ENCODE peak calls at places on chromosomes 1 and 21, in four cellular contexts. G is dorsolateral prefrontal cortex, Z is gastrocnemius medialis, X is vagina. C is an unnamed sample.

GRCh38 chr1:18190598-18190997 is 83.0 kb downstream of the IGSF21 start:
- DNase-seq in G (no peak), Z (no peak), X (no peak), C (no peak)

GRCh38 chr1:224507771-224508523 is 73.3 kb upstream of the WDR26 start:
- DNase-seq in G (no peak), Z (no peak), X (no peak), C (no peak)

GRCh38 chr1:209154916-209155315 is 428.6 kb upstream of the CAMK1G start:
- DNase-seq in G (no peak), Z (no peak), X (no peak), C (no peak)

GRCh38 chr1:39866767-39867166 is 16.5 kb downstream of the TRIT1 start:
- DNase-seq in G (no peak), Z (no peak), X (no peak), C (no peak)

GRCh38 chr1:101567582-101568189 is 330.9 kb downstream of the S1PR1 start:
- DNase-seq in G (no peak), Z (no peak), X (no peak), C (peak; percentile 31)

GRCh38 chr21:45768741-45769049 is 125.2 kb downstream of the PCBP3 start:
- DNase-seq in G (no peak), Z (no peak), X (no peak), C (peak; percentile 57)

GRCh38 chr1:10113501-10113900 is 80.7 kb downstream of the UBE4B start:
- DNase-seq in G (peak; percentile 80), Z (no peak), X (no peak), C (no peak)

GRCh38 chr1:12040457-12041051 is 21.3 kb downstream of the MIIP start:
- DNase-seq in G (no peak), Z (no peak), X (no peak), C (no peak)

GRCh38 chr1:178797590-178797989 is 72.5 kb downstream of the RALGPS2 start:
- DNase-seq in G (no peak), Z (no peak), X (no peak), C (no peak)

GRCh38 chr1:233327938-233328660 is 575 bp downstream of the MAP3K21 start:
- DNase-seq in G (no peak), Z (no peak), X (no peak), C (peak; percentile 39)

GRCh38 chr1:14674030-14674429 is 75.5 kb downstream of the KAZN start:
- DNase-seq in G (no peak), Z (no peak), X (no peak), C (no peak)

GRCh38 chr1:199759268-199759724 is 268.2 kb upstream of the NR5A2 start:
- DNase-seq in G (no peak), Z (no peak), X (no peak), C (no peak)

GRCh38 chr21:34974162-34974981 is 74.7 kb downstream of the RUNX1 start:
- DNase-seq in G (no peak), Z (no peak), X (no peak), C (no peak)

GRCh38 chr1:209884665-209885117 is 53.3 kb upstream of the SYT14 start:
- DNase-seq in G (no peak), Z (peak; percentile 13), X (no peak), C (no peak)

GRCh38 chr1:26317612-26318337 is at the start of gene CD52:
- DNase-seq in G (no peak), Z (no peak), X (peak; percentile 65), C (peak; percentile 80)

GRCh38 chr1:101484896-101485412 is 248.1 kb downstream of the S1PR1 start:
- DNase-seq in G (no peak), Z (no peak), X (no peak), C (no peak)

GRCh38 chr1:58710190-58710589 is 10.3 kb upstream of the MYSM1 start:
- DNase-seq in G (no peak), Z (no peak), X (no peak), C (no peak)

GRCh38 chr1:19743180-19743579 is 56.5 kb downstream of the TMCO4 start:
- DNase-seq in G (no peak), Z (no peak), X (no peak), C (no peak)

GRCh38 chr1:1435911-1436633 is 582 bp downstream of the VWA1 start:
- DNase-seq in G (no peak), Z (no peak), X (no peak), C (no peak)

GRCh38 chr1:21866629-21867009 is 54.6 kb downstream of the LDLRAD2 start:
- DNase-seq in G (no peak), Z (no peak), X (no peak), C (no peak)

GRCh38 chr1:108605633-108606032 is 45.7 kb downstream of the EEIG2 start:
- DNase-seq in G (no peak), Z (no peak), X (no peak), C (no peak)

GRCh38 chr21:35086357-35086756 is 37.3 kb upstream of the RUNX1 start:
- DNase-seq in G (no peak), Z (no peak), X (no peak), C (no peak)

DNA sequence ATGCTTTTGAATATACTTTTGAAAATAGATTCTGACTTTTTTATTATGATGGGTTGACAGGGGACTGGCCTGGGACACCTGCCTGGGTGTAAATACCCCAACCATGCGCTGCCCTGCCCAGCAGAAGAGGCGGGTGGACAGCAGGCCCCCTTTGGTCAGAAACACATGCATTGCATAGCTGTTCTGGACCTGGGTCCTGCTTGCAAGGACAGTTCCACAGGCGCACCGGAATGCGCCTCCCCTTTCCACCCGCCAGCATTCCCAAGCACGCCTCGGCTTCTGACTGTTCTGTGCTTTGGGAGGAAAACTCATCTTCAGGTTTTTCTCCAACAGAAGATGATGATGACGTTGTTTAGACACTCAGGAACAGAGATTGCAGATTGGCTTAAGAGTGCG is 435 bp upstream of the ZNF678 start:
- DNase-seq in G (no peak), Z (no peak), X (no peak), C (no peak)
- H3K4me3 ChIP-seq in G (peak overlapping the region; percentile 62), Z (peak overlapping the region; percentile 86), X (peak overlapping the region; percentile 66), C (peak overlapping the region; percentile 67)

GRCh38 chr1:204771358-204771757 is 85.8 kb upstream of the LRRN2 start:
- DNase-seq in G (no peak), Z (no peak), X (no peak), C (no peak)
- H3K27me3 ChIP-seq in G (no peaks in the 10 kb centered on the region), Z (peaks cover 23% of the 10 kb centered on the region), X (no peaks in the 10 kb centered on the region), C (no peaks in the 10 kb centered on the region)

DNA sequence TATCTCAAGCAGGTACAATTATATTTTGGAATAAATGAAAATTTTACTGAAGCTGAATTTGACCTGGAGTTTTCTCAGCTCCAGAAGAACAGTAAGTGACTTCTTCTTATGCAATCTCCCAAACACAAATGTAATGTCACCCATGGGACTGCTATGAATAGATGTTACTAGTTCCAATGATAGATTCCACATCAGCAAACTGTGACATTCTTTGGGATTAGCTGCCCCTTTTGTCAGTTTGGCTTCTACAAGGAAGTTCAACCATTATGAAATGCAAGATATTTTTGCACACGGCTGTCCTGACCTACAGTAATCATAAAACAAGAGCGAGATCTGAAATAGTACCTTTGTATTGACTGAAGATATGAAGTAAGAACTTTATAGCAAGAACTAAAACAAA is 27.8 kb upstream of the TSNAX start:
- DNase-seq in G (no peak), Z (peak; percentile 69), X (no peak), C (no peak)
- H3K4me3 ChIP-seq in G (no peak overlapping the region), Z (no peak overlapping the region), X (no peak overlapping the region), C (no peak overlapping the region)

GRCh38 chr21:42688841-42689371 is 35.5 kb downstream of the PDE9A start:
- DNase-seq in G (no peak), Z (no peak), X (no peak), C (peak; percentile 43)
- H3K27me3 ChIP-seq in G (no peaks in the 10 kb centered on the region), Z (peaks cover 5% of the 10 kb centered on the region), X (no peaks in the 10 kb centered on the region), C (no peaks in the 10 kb centered on the region)

GRCh38 chr1:116128669-116129068 is 17.5 kb downstream of the MAB21L3 start:
- DNase-seq in G (no peak), Z (no peak), X (peak; percentile 78), C (no peak)
- H3K4me3 ChIP-seq in G (no peak overlapping the region), Z (no peak overlapping the region), X (no peak overlapping the region), C (no peak overlapping the region)

GRCh38 chr1:214215583-214215982 is 65.4 kb upstream of the SMYD2 start:
- DNase-seq in G (no peak), Z (no peak), X (no peak), C (no peak)

GRCh38 chr1:214214851-214215250 is 66.1 kb upstream of the SMYD2 start:
- DNase-seq in G (no peak), Z (no peak), X (no peak), C (no peak)

GRCh38 chr1:214219916-214220315 is 61.0 kb upstream of the SMYD2 start:
- DNase-seq in G (no peak), Z (no peak), X (no peak), C (no peak)

GRCh38 chr1:214216031-214216430 is 64.9 kb upstream of the SMYD2 start:
- DNase-seq in G (no peak), Z (no peak), X (no peak), C (no peak)

DNA sequence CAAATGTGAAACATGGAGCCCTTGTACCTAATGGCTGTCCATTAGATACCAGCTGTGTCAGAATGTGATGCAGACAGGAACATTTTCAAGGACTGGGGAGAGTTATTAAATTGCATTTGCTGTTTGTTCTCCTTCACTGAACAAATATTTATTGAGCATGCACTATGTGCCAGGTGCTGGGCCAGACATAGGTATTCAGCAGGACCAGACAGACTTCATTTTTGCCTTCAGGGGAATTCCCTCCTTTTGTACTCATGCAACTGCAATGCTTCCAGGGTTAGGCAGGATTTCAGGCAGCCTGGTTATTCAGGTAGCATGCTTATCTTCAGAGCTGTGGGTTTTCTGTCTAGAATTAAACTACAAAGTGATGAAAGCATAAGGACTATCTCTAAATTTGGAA is 64.2 kb upstream of the SMYD2 start:
- DNase-seq in G (no peak), Z (no peak), X (no peak), C (no peak)
- H3K27me3 ChIP-seq in G (no peaks in the 10 kb centered on the region), Z (no peaks in the 10 kb centered on the region), X (no peaks in the 10 kb centered on the region), C (no peaks in the 10 kb centered on the region)

DNA sequence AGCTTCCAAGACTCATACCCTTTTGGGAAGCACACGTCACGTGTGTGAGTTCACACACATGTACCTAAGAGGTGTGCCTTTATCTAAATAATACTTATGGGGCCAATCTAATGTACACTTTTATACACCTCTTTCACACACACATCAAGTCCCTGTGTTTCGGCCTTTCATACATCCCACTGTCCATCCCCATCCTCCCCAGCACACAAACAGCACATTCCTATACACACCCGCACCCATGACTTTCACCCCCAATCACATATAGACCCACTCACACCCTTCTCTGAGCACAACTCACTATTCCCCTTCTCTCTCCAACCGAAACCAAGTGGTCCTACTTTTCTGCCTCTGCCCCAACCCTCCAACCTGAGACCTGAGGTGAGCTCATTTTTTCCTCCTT is 3.5 kb downstream of the MEX3A start:
- DNase-seq in G (no peak), Z (no peak), X (no peak), C (no peak)
- H3K4me3 ChIP-seq in G (no peak overlapping the region), Z (no peak overlapping the region), X (no peak overlapping the region), C (no peak overlapping the region)

DNA sequence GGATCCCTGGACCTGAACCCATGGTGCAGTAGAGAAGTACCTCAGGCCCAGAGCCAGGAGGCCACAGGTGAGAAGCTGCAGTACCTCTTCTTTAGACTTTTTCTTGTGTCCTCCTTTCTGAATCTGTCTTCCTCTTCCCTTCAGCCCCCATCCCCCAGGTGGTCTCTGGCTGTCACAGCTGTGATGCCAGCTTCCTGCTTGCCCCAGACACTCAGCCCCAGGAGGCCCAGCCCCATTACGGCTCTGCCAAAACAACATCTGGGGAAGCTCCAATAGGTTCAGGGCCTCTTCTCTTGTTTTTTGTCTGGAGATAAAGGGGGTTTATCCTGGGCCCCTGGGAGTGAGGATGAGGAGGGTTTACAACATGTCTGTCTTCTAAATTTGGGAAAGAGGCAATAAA is 9.5 kb upstream of the BTG2 start:
- DNase-seq in G (no peak), Z (no peak), X (no peak), C (no peak)
- H3K27me3 ChIP-seq in G (no peaks in the 10 kb centered on the region), Z (no peaks in the 10 kb centered on the region), X (no peaks in the 10 kb centered on the region), C (no peaks in the 10 kb centered on the region)

C was measured in WERI-Rb-1.